ENCODE peak calls at places on chromosomes 13 and 19, in five cellular contexts. One of them, this sample, is unnamed.

GRCh38 chr13:28441533-28441928 is 53.4 kb downstream of the FLT1 start:
- DNase-seq in bronchial epithelial cell: no peak
- DNase-seq in stomach: no peak
- DNase-seq in PC-3: no peak
- DNase-seq in skeletal muscle cell: no peak
- DNase-seq in this sample: no peak

GRCh38 chr13:110308377-110309158 is 1.5 kb downstream of the COL4A2 start:
- DNase-seq in stomach: no peak
- DNase-seq in bronchial epithelial cell: peak; percentile 32
- DNase-seq in PC-3: peak; percentile 53
- DNase-seq in skeletal muscle cell: no peak
- DNase-seq in this sample: peak; percentile 72

GRCh38 chr19:7769171-7769570 is 6.1 kb downstream of the CLEC4M start:
- DNase-seq in PC-3: no peak
- DNase-seq in bronchial epithelial cell: no peak
- DNase-seq in stomach: no peak
- DNase-seq in skeletal muscle cell: no peak
- DNase-seq in this sample: no peak

GRCh38 chr13:106532111-106532929 is 3.1 kb downstream of the EFNB2 start:
- DNase-seq in stomach: no peak
- DNase-seq in bronchial epithelial cell: peak; percentile 34
- DNase-seq in PC-3: peak; percentile 41
- DNase-seq in skeletal muscle cell: no peak
- DNase-seq in this sample: peak; percentile 59

GRCh38 chr19:43625918-43626579 is 6.6 kb upstream of the ZNF428 start:
- DNase-seq in stomach: no peak
- DNase-seq in skeletal muscle cell: no peak
- DNase-seq in bronchial epithelial cell: no peak
- DNase-seq in PC-3: no peak
- DNase-seq in this sample: no peak

GRCh38 chr13:112697756-112698655 is 8.2 kb downstream of the ATP11A start:
- DNase-seq in stomach: peak; percentile 22
- DNase-seq in skeletal muscle cell: no peak
- DNase-seq in PC-3: no peak
- DNase-seq in bronchial epithelial cell: no peak
- DNase-seq in this sample: no peak

GRCh38 chr13:112719016-112719415 is 29.2 kb downstream of the ATP11A start:
- DNase-seq in bronchial epithelial cell: peak; percentile 51
- DNase-seq in PC-3: no peak
- DNase-seq in skeletal muscle cell: no peak
- DNase-seq in stomach: no peak
- DNase-seq in this sample: no peak

GRCh38 chr13:111546921-111547675 is 226.7 kb downstream of the TEX29 start:
- DNase-seq in stomach: no peak
- DNase-seq in PC-3: no peak
- DNase-seq in bronchial epithelial cell: no peak
- DNase-seq in skeletal muscle cell: no peak
- DNase-seq in this sample: no peak

GRCh38 chr13:44293908-44294735 is 79.5 kb upstream of the SERP2 start:
- DNase-seq in skeletal muscle cell: no peak
- DNase-seq in PC-3: no peak
- DNase-seq in stomach: no peak
- DNase-seq in bronchial epithelial cell: peak; percentile 58
- DNase-seq in this sample: peak; percentile 58

GRCh38 chr19:37007587-37008220 is 70.5 kb upstream of the ZNF420 start:
- DNase-seq in stomach: peak; percentile 27
- DNase-seq in skeletal muscle cell: no peak
- DNase-seq in PC-3: no peak
- DNase-seq in bronchial epithelial cell: peak; percentile 10
- DNase-seq in this sample: peak; percentile 62

GRCh38 chr13:100483836-100484381 is 104.7 kb downstream of the GGACT start:
- DNase-seq in bronchial epithelial cell: no peak
- DNase-seq in stomach: no peak
- DNase-seq in skeletal muscle cell: no peak
- DNase-seq in PC-3: no peak
- DNase-seq in this sample: no peak

GRCh38 chr13:72820156-72820897 is 38.4 kb downstream of the PIBF1 start:
- DNase-seq in PC-3: no peak
- DNase-seq in bronchial epithelial cell: peak; percentile 44
- DNase-seq in skeletal muscle cell: peak; percentile 9
- DNase-seq in stomach: no peak
- DNase-seq in this sample: peak; percentile 63

GRCh38 chr13:51583469-51583874 is 790 bp upstream of the WDFY2 start:
- DNase-seq in PC-3: no peak
- DNase-seq in skeletal muscle cell: no peak
- DNase-seq in stomach: no peak
- DNase-seq in bronchial epithelial cell: no peak
- DNase-seq in this sample: no peak

GRCh38 chr19:17205237-17206140 is 9.7 kb upstream of the USE1 start:
- DNase-seq in skeletal muscle cell: no peak
- DNase-seq in bronchial epithelial cell: peak; percentile 35
- DNase-seq in stomach: peak; percentile 84
- DNase-seq in PC-3: peak; percentile 64
- DNase-seq in this sample: peak; percentile 49

GRCh38 chr13:41842029-41842428 is 118.9 kb downstream of the VWA8 start:
- DNase-seq in skeletal muscle cell: no peak
- DNase-seq in PC-3: no peak
- DNase-seq in bronchial epithelial cell: no peak
- DNase-seq in stomach: no peak
- DNase-seq in this sample: peak; percentile 29

GRCh38 chr13:49064459-49064858 is 88.7 kb downstream of the FNDC3A start:
- DNase-seq in skeletal muscle cell: no peak
- DNase-seq in bronchial epithelial cell: no peak
- DNase-seq in stomach: no peak
- DNase-seq in PC-3: no peak
- DNase-seq in this sample: no peak

GRCh38 chr19:46471116-46471733 is at the start of gene PNMA8A:
- DNase-seq in PC-3: no peak
- DNase-seq in skeletal muscle cell: no peak
- DNase-seq in bronchial epithelial cell: no peak
- DNase-seq in stomach: peak; percentile 44
- DNase-seq in this sample: peak; percentile 78

GRCh38 chr13:35917252-35917941 is 213.8 kb downstream of the DCLK1 start:
- DNase-seq in stomach: no peak
- DNase-seq in bronchial epithelial cell: no peak
- DNase-seq in PC-3: no peak
- DNase-seq in skeletal muscle cell: no peak
- DNase-seq in this sample: peak; percentile 44

GRCh38 chr19:30293051-30293785 is 79.0 kb upstream of the ZNF536 start:
- DNase-seq in PC-3: no peak
- DNase-seq in bronchial epithelial cell: no peak
- DNase-seq in stomach: no peak
- DNase-seq in skeletal muscle cell: no peak
- DNase-seq in this sample: no peak

GRCh38 chr13:76380436-76381065 is 505.7 kb downstream of the KCTD12 start:
- DNase-seq in skeletal muscle cell: peak; percentile 60
- DNase-seq in PC-3: no peak
- DNase-seq in bronchial epithelial cell: no peak
- DNase-seq in stomach: no peak
- DNase-seq in this sample: peak; percentile 77

GRCh38 chr13:43167058-43167457 is 143.7 kb downstream of the DNAJC15 start:
- DNase-seq in PC-3: no peak
- DNase-seq in bronchial epithelial cell: no peak
- DNase-seq in stomach: no peak
- DNase-seq in skeletal muscle cell: no peak
- DNase-seq in this sample: no peak

GRCh38 chr13:49329831-49330545 is 82.3 kb downstream of the CDADC1 start:
- DNase-seq in bronchial epithelial cell: no peak
- DNase-seq in stomach: peak; percentile 39
- DNase-seq in skeletal muscle cell: no peak
- DNase-seq in PC-3: no peak
- DNase-seq in this sample: no peak

GRCh38 chr19:39196860-39197562 is at the start of gene NCCRP1:
- DNase-seq in PC-3: no peak
- DNase-seq in bronchial epithelial cell: no peak
- DNase-seq in skeletal muscle cell: no peak
- DNase-seq in stomach: no peak
- DNase-seq in this sample: no peak

GRCh38 chr13:94020833-94021232 is 458.6 kb downstream of the DCT start:
- DNase-seq in skeletal muscle cell: peak; percentile 10
- DNase-seq in stomach: no peak
- DNase-seq in bronchial epithelial cell: peak; percentile 59
- DNase-seq in PC-3: peak; percentile 82
- DNase-seq in this sample: peak; percentile 51

GRCh38 chr19:45464274-45464673 is 3.5 kb upstream of the FOSB start:
- DNase-seq in bronchial epithelial cell: no peak
- DNase-seq in PC-3: no peak
- DNase-seq in skeletal muscle cell: no peak
- DNase-seq in stomach: no peak
- DNase-seq in this sample: no peak

GRCh38 chr19:50877338-50877737 is 4.1 kb downstream of the KLK2 start:
- DNase-seq in stomach: no peak
- DNase-seq in skeletal muscle cell: no peak
- DNase-seq in PC-3: no peak
- DNase-seq in bronchial epithelial cell: no peak
- DNase-seq in this sample: no peak

GRCh38 chr19:1247747-1248453 is 483 bp upstream of the MIDN start:
- DNase-seq in skeletal muscle cell: no peak
- DNase-seq in stomach: peak; percentile 73
- DNase-seq in PC-3: peak; percentile 65
- DNase-seq in bronchial epithelial cell: peak; percentile 30
- DNase-seq in this sample: peak; percentile 71

DNA sequence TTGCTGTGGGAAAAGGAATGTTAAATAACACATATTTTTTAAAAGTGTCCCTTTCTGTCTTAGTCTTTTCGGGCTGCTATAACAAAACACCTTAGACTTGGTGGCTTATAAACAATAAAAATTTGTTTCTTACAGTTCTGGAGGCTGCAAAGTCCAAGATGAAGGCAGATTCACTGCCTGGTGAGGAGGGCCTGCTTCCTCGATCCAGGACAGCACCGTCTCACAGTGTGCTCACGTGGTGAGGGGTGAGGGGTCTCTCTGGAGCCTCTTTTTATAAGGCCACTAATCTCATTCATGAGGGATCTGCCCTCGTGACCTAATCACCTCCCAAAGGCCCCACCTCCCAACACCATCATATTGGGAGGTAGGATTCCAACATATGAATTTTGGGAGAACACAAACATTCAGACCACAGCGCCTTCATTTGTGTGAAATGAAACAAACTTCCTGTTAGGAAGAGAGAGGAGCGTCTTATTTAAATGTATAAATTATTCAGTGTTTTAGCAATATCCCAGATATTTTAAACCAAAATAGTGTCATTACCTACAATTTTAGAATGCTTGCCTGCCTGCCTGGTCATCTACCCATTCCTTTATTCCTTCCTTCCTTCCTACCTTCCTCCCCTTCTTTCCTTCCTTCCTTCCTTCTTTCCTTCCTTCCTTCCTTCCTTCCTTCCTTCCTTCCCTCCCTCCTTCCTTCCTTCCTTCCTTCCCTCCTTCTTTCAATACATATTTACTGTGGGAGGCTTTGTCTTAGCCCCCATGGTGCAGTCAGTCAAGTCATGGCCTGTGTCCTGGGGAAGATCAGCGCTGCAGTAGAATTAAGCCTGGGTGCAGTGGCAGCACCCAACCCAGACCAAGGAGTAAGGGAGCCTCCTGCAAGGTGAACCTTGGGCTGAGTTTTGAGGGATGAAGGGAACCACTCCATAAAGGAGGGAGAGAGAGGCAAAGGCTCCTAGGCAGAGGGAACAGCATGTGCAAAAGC is 84.2 kb downstream of the TEX26 start:
- DNase-seq in bronchial epithelial cell: no peak
- DNase-seq in stomach: no peak
- DNase-seq in skeletal muscle cell: no peak
- DNase-seq in PC-3: no peak
- DNase-seq in this sample: no peak
- H3K4me3 ChIP-seq in bronchial epithelial cell: no peak overlapping the region
- H3K4me3 ChIP-seq in stomach: no peak overlapping the region
- H3K4me3 ChIP-seq in skeletal muscle cell: no peak overlapping the region
- H3K4me3 ChIP-seq in PC-3: no peak overlapping the region
- H3K4me3 ChIP-seq in this sample: no peak overlapping the region

GRCh38 chr19:4415352-4415751 is 12.9 kb downstream of the CHAF1A start:
- DNase-seq in skeletal muscle cell: no peak
- DNase-seq in stomach: no peak
- DNase-seq in PC-3: no peak
- DNase-seq in bronchial epithelial cell: no peak
- DNase-seq in this sample: no peak
- H3K4me3 ChIP-seq in skeletal muscle cell: no peak overlapping the region
- H3K4me3 ChIP-seq in stomach: no peak overlapping the region
- H3K4me3 ChIP-seq in PC-3: no peak overlapping the region
- H3K4me3 ChIP-seq in bronchial epithelial cell: no peak overlapping the region
- H3K4me3 ChIP-seq in this sample: no peak overlapping the region

DNA sequence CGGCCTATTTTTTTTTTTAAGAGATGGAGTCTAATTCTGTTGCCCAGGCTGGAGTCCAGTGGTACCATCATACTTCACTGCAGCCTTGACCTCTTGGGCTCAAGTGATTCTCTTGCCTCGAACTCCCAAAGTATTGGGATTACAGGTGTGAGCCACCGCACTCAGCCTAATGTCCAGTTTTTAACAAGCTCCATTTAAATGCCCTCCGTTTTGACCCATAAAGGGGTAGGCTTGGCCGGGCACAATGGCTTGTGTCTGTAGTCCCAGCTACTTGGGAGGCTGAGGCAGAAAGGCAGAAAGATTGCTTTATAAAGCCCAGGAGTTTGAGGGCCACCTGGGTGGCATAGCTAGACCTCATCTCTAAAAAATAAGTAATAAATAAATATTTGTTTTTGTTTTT is 11.8 kb downstream of the LDLR start:
- DNase-seq in stomach: no peak
- DNase-seq in skeletal muscle cell: no peak
- DNase-seq in PC-3: no peak
- DNase-seq in bronchial epithelial cell: no peak
- DNase-seq in this sample: no peak
- H3K4me3 ChIP-seq in stomach: no peak overlapping the region
- H3K4me3 ChIP-seq in skeletal muscle cell: no peak overlapping the region
- H3K4me3 ChIP-seq in PC-3: no peak overlapping the region
- H3K4me3 ChIP-seq in bronchial epithelial cell: no peak overlapping the region
- H3K4me3 ChIP-seq in this sample: no peak overlapping the region

DNA sequence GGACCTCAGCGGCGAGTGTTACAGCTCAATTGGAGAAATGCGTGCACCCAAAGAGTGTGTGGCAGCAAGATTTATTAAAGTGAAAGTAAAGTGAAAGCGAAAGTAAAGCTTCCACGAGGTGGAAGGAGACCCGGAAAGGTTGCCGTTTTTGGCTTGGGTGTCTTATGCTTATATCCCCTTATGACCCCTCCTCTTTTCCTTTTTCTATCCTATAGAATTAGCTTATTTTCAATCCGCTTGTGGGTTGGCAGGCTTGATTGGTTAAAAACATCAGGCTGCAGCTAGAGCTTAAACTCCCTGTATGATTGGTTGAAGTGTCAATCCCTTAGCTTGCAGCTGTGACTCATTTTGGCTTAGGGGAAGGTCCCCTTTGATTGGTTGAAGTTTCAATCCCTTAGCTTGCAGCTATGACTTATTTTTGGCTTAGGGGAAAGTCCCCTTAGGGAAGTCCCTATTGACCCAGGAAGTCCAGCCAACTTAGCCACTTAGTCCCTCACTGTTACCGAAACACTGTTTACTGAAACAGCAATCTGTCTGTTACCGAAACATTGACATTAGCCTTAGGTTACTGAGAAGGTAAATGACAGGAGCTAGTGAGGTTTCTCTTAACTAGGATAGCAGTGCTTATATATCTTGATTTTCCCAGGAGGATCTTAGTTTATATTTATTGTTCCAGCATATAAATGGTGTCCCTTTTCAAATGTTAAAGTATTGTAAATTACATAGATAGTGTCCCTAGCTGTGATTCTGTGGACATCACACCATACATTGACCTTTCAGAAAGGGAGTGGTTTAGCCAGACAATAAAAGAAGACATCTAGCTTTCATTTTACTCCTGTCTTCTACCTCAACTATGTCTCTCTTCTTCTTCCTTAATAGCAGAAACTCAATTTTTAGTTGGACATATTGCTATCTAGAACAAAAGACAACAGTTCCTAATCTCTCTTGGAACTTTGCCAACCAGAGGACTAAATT is 575.8 kb downstream of the DACH1 start:
- DNase-seq in PC-3: peak; percentile 71
- DNase-seq in stomach: no peak
- DNase-seq in bronchial epithelial cell: peak; percentile 38
- DNase-seq in skeletal muscle cell: no peak
- DNase-seq in this sample: no peak
- H3K4me3 ChIP-seq in PC-3: peak overlapping the region; percentile 63
- H3K4me3 ChIP-seq in stomach: peak overlapping the region; percentile 35
- H3K4me3 ChIP-seq in bronchial epithelial cell: no peak overlapping the region
- H3K4me3 ChIP-seq in skeletal muscle cell: no peak overlapping the region
- H3K4me3 ChIP-seq in this sample: no peak overlapping the region